ENCODE peak calls at places on chromosomes 16 and 17, in six cellular contexts. One of them, this sample, is unnamed.

GRCh38 chr16:85253127-85253941 is 141.1 kb upstream of the CIBAR2 start:
- DNase-seq in GM12891: peak
- DNase-seq in H1: peak
- DNase-seq in HepG2: peak
- DNase-seq in GM12878: no peak
- DNase-seq in K562: peak
- DNase-seq in this sample: peak

GRCh38 chr17:54261465-54261864 is 438.7 kb downstream of the KIF2B start:
- DNase-seq in GM12891: no peak
- DNase-seq in H1: no peak
- DNase-seq in HepG2: no peak
- DNase-seq in GM12878: no peak
- DNase-seq in K562: no peak
- DNase-seq in this sample: no peak

GRCh38 chr17:9146064-9146463 is 124.8 kb downstream of the NTN1 start:
- DNase-seq in GM12891: no peak
- DNase-seq in H1: no peak
- DNase-seq in HepG2: no peak
- DNase-seq in GM12878: no peak
- DNase-seq in K562: no peak
- DNase-seq in this sample: no peak

GRCh38 chr17:40345161-40346034 is 19.1 kb downstream of the GJD3 start:
- DNase-seq in GM12891: no peak
- DNase-seq in H1: peak
- DNase-seq in HepG2: peak
- DNase-seq in GM12878: no peak
- DNase-seq in K562: peak
- DNase-seq in this sample: no peak

GRCh38 chr16:87653234-87653633 is 50.9 kb downstream of the JPH3 start:
- DNase-seq in GM12891: peak
- DNase-seq in H1: no peak
- DNase-seq in HepG2: peak
- DNase-seq in GM12878: no peak
- DNase-seq in K562: peak
- DNase-seq in this sample: no peak

GRCh38 chr16:73886378-73886777 is 410.2 kb upstream of the PSMD7 start:
- DNase-seq in GM12891: no peak
- DNase-seq in H1: no peak
- DNase-seq in HepG2: no peak
- DNase-seq in GM12878: no peak
- DNase-seq in K562: no peak
- DNase-seq in this sample: no peak

GRCh38 chr17:39626671-39627169 is at the start of gene PPP1R1B:
- DNase-seq in GM12891: no peak
- DNase-seq in H1: peak
- DNase-seq in HepG2: no peak
- DNase-seq in GM12878: no peak
- DNase-seq in K562: no peak
- DNase-seq in this sample: no peak

GRCh38 chr16:23145608-23146007 is 3.6 kb downstream of the USP31 start:
- DNase-seq in GM12891: no peak
- DNase-seq in H1: no peak
- DNase-seq in HepG2: no peak
- DNase-seq in GM12878: no peak
- DNase-seq in K562: no peak
- DNase-seq in this sample: no peak

GRCh38 chr17:65824901-65825300 is 263.5 kb upstream of the AXIN2 start:
- DNase-seq in GM12891: no peak
- DNase-seq in H1: no peak
- DNase-seq in HepG2: no peak
- DNase-seq in GM12878: no peak
- DNase-seq in K562: no peak
- DNase-seq in this sample: no peak

GRCh38 chr17:73297934-73298861 is 13.6 kb downstream of the CDC42EP4 start:
- DNase-seq in GM12891: no peak
- DNase-seq in H1: no peak
- DNase-seq in HepG2: peak
- DNase-seq in GM12878: no peak
- DNase-seq in K562: no peak
- DNase-seq in this sample: no peak

GRCh38 chr17:76643553-76644148 is at the start of gene ST6GALNAC1:
- DNase-seq in GM12891: no peak
- DNase-seq in H1: no peak
- DNase-seq in HepG2: no peak
- DNase-seq in GM12878: no peak
- DNase-seq in K562: peak
- DNase-seq in this sample: no peak

GRCh38 chr17:9676742-9677387 is 31.5 kb downstream of the USP43 start:
- DNase-seq in GM12891: no peak
- DNase-seq in H1: no peak
- DNase-seq in HepG2: peak
- DNase-seq in GM12878: peak
- DNase-seq in K562: no peak
- DNase-seq in this sample: no peak

GRCh38 chr17:72984925-72985322 is 107.6 kb downstream of the SLC39A11 start:
- DNase-seq in GM12891: no peak
- DNase-seq in H1: no peak
- DNase-seq in HepG2: no peak
- DNase-seq in GM12878: no peak
- DNase-seq in K562: no peak
- DNase-seq in this sample: no peak

GRCh38 chr16:87575027-87575804 is 27.1 kb upstream of the JPH3 start:
- DNase-seq in GM12891: no peak
- DNase-seq in H1: peak
- DNase-seq in HepG2: no peak
- DNase-seq in GM12878: no peak
- DNase-seq in K562: peak
- DNase-seq in this sample: no peak

GRCh38 chr17:81102352-81102751 is 63.0 kb upstream of the PVALEF start:
- DNase-seq in GM12891: no peak
- DNase-seq in H1: no peak
- DNase-seq in HepG2: no peak
- DNase-seq in GM12878: no peak
- DNase-seq in K562: no peak
- DNase-seq in this sample: no peak

GRCh38 chr17:15432807-15433547 is 34.4 kb downstream of the CDRT4 start:
- DNase-seq in GM12891: no peak
- DNase-seq in H1: no peak
- DNase-seq in HepG2: peak
- DNase-seq in GM12878: no peak
- DNase-seq in K562: no peak
- DNase-seq in this sample: no peak

GRCh38 chr16:25033852-25034251 is 18.7 kb upstream of the ARHGAP17 start:
- DNase-seq in GM12891: no peak
- DNase-seq in H1: no peak
- DNase-seq in HepG2: no peak
- DNase-seq in GM12878: no peak
- DNase-seq in K562: no peak
- DNase-seq in this sample: no peak

GRCh38 chr16:80319181-80319580 is 221.6 kb upstream of the DYNLRB2 start:
- DNase-seq in GM12891: no peak
- DNase-seq in H1: no peak
- DNase-seq in HepG2: no peak
- DNase-seq in GM12878: no peak
- DNase-seq in K562: no peak
- DNase-seq in this sample: no peak

GRCh38 chr16:8251298-8251697 is 339.0 kb downstream of the TMEM114 start:
- DNase-seq in GM12891: no peak
- DNase-seq in H1: no peak
- DNase-seq in HepG2: no peak
- DNase-seq in GM12878: no peak
- DNase-seq in K562: no peak
- DNase-seq in this sample: no peak

GRCh38 chr17:9356488-9356911 is 219.1 kb downstream of the STX8 start:
- DNase-seq in GM12891: no peak
- DNase-seq in H1: no peak
- DNase-seq in HepG2: no peak
- DNase-seq in GM12878: no peak
- DNase-seq in K562: no peak
- DNase-seq in this sample: no peak

GRCh38 chr16:66523861-66524354 is 26.0 kb downstream of the TK2 start:
- DNase-seq in GM12891: no peak
- DNase-seq in H1: no peak
- DNase-seq in HepG2: no peak
- DNase-seq in GM12878: no peak
- DNase-seq in K562: no peak
- DNase-seq in this sample: no peak

GRCh38 chr17:28072935-28073533 is 30.6 kb downstream of the NLK start:
- DNase-seq in GM12891: no peak
- DNase-seq in H1: no peak
- DNase-seq in HepG2: no peak
- DNase-seq in GM12878: no peak
- DNase-seq in K562: no peak
- DNase-seq in this sample: no peak

GRCh38 chr17:40019140-40019991 is 4.1 kb downstream of the CSF3 start:
- DNase-seq in GM12891: no peak
- DNase-seq in H1: peak
- DNase-seq in HepG2: no peak
- DNase-seq in GM12878: no peak
- DNase-seq in K562: no peak
- DNase-seq in this sample: peak

GRCh38 chr17:50003916-50004315 is 8.9 kb upstream of the DLX3 start:
- DNase-seq in GM12891: no peak
- DNase-seq in H1: no peak
- DNase-seq in HepG2: no peak
- DNase-seq in GM12878: no peak
- DNase-seq in K562: no peak
- DNase-seq in this sample: no peak

GRCh38 chr17:21289902-21290571 is 5.5 kb downstream of the MAP2K3 start:
- DNase-seq in GM12891: no peak
- DNase-seq in H1: no peak
- DNase-seq in HepG2: no peak
- DNase-seq in GM12878: no peak
- DNase-seq in K562: no peak
- DNase-seq in this sample: no peak
- TF ChIP-seq POLR2A in GM12891: no peak
- TF ChIP-seq POLR2A in H1: no peak
- TF ChIP-seq POLR2A in HepG2: no peak
- TF ChIP-seq POLR2A in GM12878: no peak
- TF ChIP-seq POLR2A in K562: no peak
- TF ChIP-seq POLR2A in this sample: no peak

GRCh38 chr16:31452631-31453106 is 6.6 kb upstream of the ARMC5 start:
- DNase-seq in GM12891: no peak
- DNase-seq in H1: no peak
- DNase-seq in HepG2: no peak
- DNase-seq in GM12878: no peak
- DNase-seq in K562: peak
- DNase-seq in this sample: no peak

GRCh38 chr16:31453255-31454204 is 5.8 kb upstream of the ARMC5 start:
- DNase-seq in GM12891: no peak
- DNase-seq in H1: no peak
- DNase-seq in HepG2: peak
- DNase-seq in GM12878: no peak
- DNase-seq in K562: peak
- DNase-seq in this sample: no peak

GRCh38 chr16:31455601-31456314 is 3.5 kb upstream of the ARMC5 start:
- DNase-seq in GM12891: no peak
- DNase-seq in H1: peak
- DNase-seq in HepG2: no peak
- DNase-seq in GM12878: no peak
- DNase-seq in K562: peak
- DNase-seq in this sample: no peak

GRCh38 chr16:31451201-31451600 is 8.1 kb upstream of the ARMC5 start:
- DNase-seq in GM12891: no peak
- DNase-seq in H1: no peak
- DNase-seq in HepG2: no peak
- DNase-seq in GM12878: no peak
- DNase-seq in K562: no peak
- DNase-seq in this sample: no peak

GRCh38 chr16:31451681-31452351 is 7.5 kb upstream of the ARMC5 start:
- DNase-seq in GM12891: no peak
- DNase-seq in H1: no peak
- DNase-seq in HepG2: peak
- DNase-seq in GM12878: no peak
- DNase-seq in K562: peak
- DNase-seq in this sample: no peak
- TF ChIP-seq POLR2AphosphoS5 in GM12891: no peak
- TF ChIP-seq POLR2AphosphoS5 in H1: no peak
- TF ChIP-seq POLR2AphosphoS5 in HepG2: no peak
- TF ChIP-seq POLR2AphosphoS5 in GM12878: no peak
- TF ChIP-seq POLR2AphosphoS5 in K562: no peak
- TF ChIP-seq POLR2AphosphoS5 in this sample: no peak

DNA sequence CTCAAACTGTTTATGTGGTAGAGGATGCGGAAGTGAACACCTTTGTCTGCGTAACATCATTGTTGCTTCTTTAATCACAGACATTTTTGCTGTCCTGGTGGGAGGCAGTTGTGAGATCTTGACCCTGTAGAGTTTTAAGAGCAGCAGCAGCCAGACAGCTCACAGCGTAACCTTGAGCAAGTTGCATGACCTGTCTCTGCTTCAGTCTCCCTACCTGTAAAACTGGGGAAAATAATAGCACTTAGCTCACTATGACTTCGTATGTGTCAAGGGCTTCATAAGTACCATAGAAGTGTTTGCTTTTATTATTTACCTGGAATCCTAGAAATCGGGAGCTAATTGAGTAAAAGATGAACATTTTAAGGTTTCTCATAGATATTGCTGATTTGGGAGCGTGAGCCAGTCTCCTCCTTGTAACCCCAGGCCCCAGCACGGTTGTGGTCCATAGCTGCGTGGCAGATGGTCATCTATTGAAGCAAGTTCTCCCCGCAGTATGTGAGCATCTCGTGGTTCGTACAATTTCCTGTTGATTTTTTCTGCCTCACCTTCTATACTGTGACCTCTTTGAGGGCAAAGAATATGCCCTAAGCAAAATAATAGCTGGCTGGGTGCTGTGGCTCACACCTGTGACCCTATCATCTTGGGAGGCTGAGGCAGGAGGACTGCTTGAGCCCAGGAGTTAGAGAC is 34.4 kb downstream of the GPRC5B start:
- DNase-seq in GM12891: no peak
- DNase-seq in H1: no peak
- DNase-seq in HepG2: no peak
- DNase-seq in GM12878: no peak
- DNase-seq in K562: no peak
- DNase-seq in this sample: no peak
- TF ChIP-seq TAF1 in GM12891: no peak
- TF ChIP-seq TAF1 in H1: no peak
- TF ChIP-seq TAF1 in HepG2: no peak
- TF ChIP-seq TAF1 in GM12878: no peak
- TF ChIP-seq TAF1 in K562: no peak
- TF ChIP-seq TAF1 in this sample: no peak

DNA sequence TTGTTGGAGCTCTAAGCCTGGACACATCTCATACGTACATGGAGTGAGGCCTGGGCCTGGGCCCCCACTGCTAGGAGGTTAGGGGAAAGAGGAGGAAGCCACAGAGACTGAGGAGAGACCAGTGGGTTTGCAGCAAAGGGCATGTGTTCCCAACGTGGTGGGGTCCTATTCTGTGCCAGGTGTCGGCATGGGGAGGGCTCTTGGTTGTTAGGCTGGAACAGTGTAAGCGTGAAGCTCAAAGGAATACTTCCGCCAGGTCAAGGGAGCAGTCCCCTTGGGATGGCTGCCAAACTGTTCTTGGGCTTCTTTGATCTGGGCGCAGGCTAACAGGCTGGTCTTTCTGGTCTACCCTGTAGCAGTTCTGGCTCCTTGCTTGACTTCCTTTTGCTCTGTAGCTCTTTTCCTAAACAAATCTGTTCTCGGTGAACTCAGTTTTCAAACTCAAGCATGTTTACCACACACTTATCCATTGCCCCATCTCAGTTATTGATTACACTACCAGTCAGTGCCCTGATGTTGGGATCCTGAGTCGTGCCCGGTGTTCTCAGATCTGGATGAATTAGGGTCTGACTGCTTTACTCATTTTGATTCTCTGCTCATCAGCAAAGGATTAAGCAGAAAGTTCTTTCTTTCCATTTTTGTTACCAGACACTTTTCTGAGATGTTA is 36.4 kb downstream of the GPT2 start:
- DNase-seq in GM12891: no peak
- DNase-seq in H1: no peak
- DNase-seq in HepG2: peak
- DNase-seq in GM12878: no peak
- DNase-seq in K562: no peak
- DNase-seq in this sample: no peak
- TF ChIP-seq POLR2A in GM12891: no peak
- TF ChIP-seq POLR2A in H1: peak
- TF ChIP-seq POLR2A in HepG2: no peak
- TF ChIP-seq POLR2A in GM12878: no peak
- TF ChIP-seq POLR2A in K562: no peak
- TF ChIP-seq POLR2A in this sample: no peak